ENCODE peak calls at places on chromosomes 4 and X, in five cellular contexts. S is astrocyte of the spinal cord; P is substantia nigra; A is stromal cell of bone marrow; O is naive thymus-derived CD8-positive, alpha-beta T cell. Q is an unnamed sample.

GRCh38 chr4:163367651-163368050 is 24.0 kb downstream of the NPY5R start:
- DNase-seq in S (no peak), P (no peak), A (no peak), O (no peak), Q (no peak)

GRCh38 chr4:33714971-33715370 is 2529.3 kb downstream of the ARAP2 start:
- DNase-seq in S (no peak), P (no peak), A (no peak), O (no peak), Q (no peak)

GRCh38 chr4:176545886-176546285 is 226.1 kb downstream of the SPCS3 start:
- DNase-seq in S (peak), P (no peak), A (no peak), O (no peak), Q (no peak)

GRCh38 chr4:153822316-153822715 is 33.4 kb upstream of the SFRP2 start:
- DNase-seq in S (no peak), P (no peak), A (no peak), O (no peak), Q (no peak)

GRCh38 chrX:19272452-19272851 is 71.3 kb upstream of the PDHA1 start:
- DNase-seq in S (peak), P (no peak), A (peak), O (no peak), Q (no peak)

GRCh38 chrX:110847334-110847733 is 51.7 kb upstream of the CHRDL1 start:
- DNase-seq in S (peak), P (no peak), A (peak), O (peak), Q (no peak)

GRCh38 chr4:6633091-6633906 is 7.2 kb upstream of the MRFAP1 start:
- DNase-seq in S (no peak), P (no peak), A (no peak), O (no peak), Q (no peak)

GRCh38 chrX:21383546-21383945 is 9.3 kb downstream of the CNKSR2 start:
- DNase-seq in S (no peak), P (no peak), A (no peak), O (no peak), Q (no peak)

GRCh38 chr4:122930877-122931276 is 8.5 kb upstream of the NUDT6 start:
- DNase-seq in S (peak), P (no peak), A (no peak), O (peak), Q (no peak)

GRCh38 chrX:63993936-63994335 is 208.9 kb upstream of the ARHGEF9 start:
- DNase-seq in S (no peak), P (no peak), A (no peak), O (no peak), Q (no peak)

Q was measured in stomach.